ENCODE peak calls at places on chromosomes 12 and 14, in seven cellular contexts. O is cardiac fibroblast, F is adrenal gland, U is fibroblast of pulmonary artery, C is RWPE1, W is right atrium auricular region, Z is glutamatergic neuron. I is an unnamed sample.

GRCh38 chr12:93823616-93824410 is 146.6 kb downstream of the CRADD start:
- DNase-seq in O (no peak), F (no peak), U (no peak), C (no peak), W (no peak), Z (no peak), I (no peak)

GRCh38 chr14:53696217-53696965 is 260.2 kb downstream of the BMP4 start:
- DNase-seq in O (peak), F (no peak), U (no peak), C (peak), W (no peak), Z (no peak), I (no peak)

GRCh38 chr12:6535697-6535946 is 1.3 kb downstream of the GAPDH start:
- DNase-seq in O (no peak), F (no peak), U (no peak), C (no peak), W (no peak), Z (no peak), I (no peak)

GRCh38 chr12:115088328-115088994 is 404.5 kb upstream of the TBX3 start:
- DNase-seq in O (no peak), F (peak), U (no peak), C (no peak), W (no peak), Z (no peak), I (no peak)

GRCh38 chr12:26317942-26318565 is 122.7 kb downstream of the SSPN start:
- DNase-seq in O (peak), F (no peak), U (peak), C (peak), W (no peak), Z (no peak), I (no peak)

GRCh38 chr14:98926151-98926550 is 345.8 kb downstream of the BCL11B start:
- DNase-seq in O (no peak), F (no peak), U (no peak), C (no peak), W (no peak), Z (no peak), I (no peak)

GRCh38 chr12:116123511-116124258 is 153.8 kb downstream of the MED13L start:
- DNase-seq in O (peak), F (no peak), U (peak), C (peak), W (no peak), Z (peak), I (peak)

GRCh38 chr14:106694638-106695393 is 1168.4 kb downstream of the TMEM121 start:
- DNase-seq in O (no peak), F (no peak), U (no peak), C (peak), W (no peak), Z (no peak), I (no peak)

GRCh38 chr12:12582895-12583303 is 20.2 kb upstream of the DUSP16 start:
- DNase-seq in O (peak), F (no peak), U (peak), C (no peak), W (no peak), Z (no peak), I (no peak)

GRCh38 chr12:128844031-128844635 is 9.1 kb upstream of the GLT1D1 start:
- DNase-seq in O (no peak), F (no peak), U (no peak), C (no peak), W (no peak), Z (no peak), I (no peak)

GRCh38 chr14:26845106-26845818 is 247.4 kb upstream of the NOVA1 start:
- DNase-seq in O (no peak), F (no peak), U (no peak), C (no peak), W (no peak), Z (no peak), I (no peak)

GRCh38 chr14:26199599-26200370 is 398.0 kb downstream of the NOVA1 start:
- DNase-seq in O (peak), F (no peak), U (peak), C (no peak), W (no peak), Z (no peak), I (no peak)

GRCh38 chr12:42609605-42610004 is 20.1 kb upstream of the PRICKLE1 start:
- DNase-seq in O (peak), F (no peak), U (no peak), C (no peak), W (no peak), Z (no peak), I (no peak)

GRCh38 chr14:104423715-104424405 is 155.7 kb upstream of the C14orf180 start:
- DNase-seq in O (no peak), F (no peak), U (no peak), C (no peak), W (peak), Z (no peak), I (no peak)

GRCh38 chr14:91159182-91159581 is 45.3 kb downstream of the DGLUCY start:
- DNase-seq in O (no peak), F (no peak), U (no peak), C (no peak), W (no peak), Z (no peak), I (no peak)

GRCh38 chr14:99508896-99509629 is 27.9 kb downstream of the CCNK start:
- DNase-seq in O (no peak), F (no peak), U (no peak), C (peak), W (peak), Z (no peak), I (no peak)

GRCh38 chr12:68233498-68233897 is 7.9 kb upstream of the IL26 start:
- DNase-seq in O (no peak), F (no peak), U (no peak), C (no peak), W (no peak), Z (no peak), I (no peak)

GRCh38 chr12:57156701-57157403 is 9.4 kb upstream of the LRP1-AS start:
- DNase-seq in O (no peak), F (no peak), U (no peak), C (no peak), W (no peak), Z (no peak), I (no peak)

GRCh38 chr12:116037941-116038837 is 239.3 kb downstream of the MED13L start:
- DNase-seq in O (peak), F (no peak), U (peak), C (no peak), W (no peak), Z (no peak), I (no peak)

GRCh38 chr14:89721330-89721729 is 233.2 kb downstream of the EFCAB11 start:
- DNase-seq in O (no peak), F (no peak), U (no peak), C (no peak), W (no peak), Z (no peak), I (no peak)

GRCh38 chr12:112218150-112218549 is 92.8 kb downstream of the TRAFD1 start:
- DNase-seq in O (peak), F (no peak), U (peak), C (no peak), W (no peak), Z (no peak), I (no peak)

GRCh38 chr14:79021756-79022155 is 851.6 kb downstream of the NRXN3 start:
- DNase-seq in O (no peak), F (no peak), U (no peak), C (no peak), W (no peak), Z (no peak), I (no peak)

GRCh38 chr12:132803125-132803524 is 25.5 kb downstream of the GOLGA3 start:
- DNase-seq in O (no peak), F (no peak), U (no peak), C (no peak), W (no peak), Z (no peak), I (no peak)

GRCh38 chr12:123095074-123095694 is 55.7 kb downstream of the PITPNM2 start:
- DNase-seq in O (no peak), F (no peak), U (no peak), C (no peak), W (no peak), Z (no peak), I (no peak)

GRCh38 chr12:71584356-71584755 is 79.3 kb downstream of the ZFC3H1 start:
- DNase-seq in O (no peak), F (no peak), U (no peak), C (no peak), W (no peak), Z (no peak), I (no peak)

GRCh38 chr14:20624495-20625070 is 16.9 kb downstream of the OR6S1 start:
- DNase-seq in O (peak), F (no peak), U (peak), C (no peak), W (peak), Z (peak), I (peak)

GRCh38 chr14:104248203-104249055 is 110.0 kb downstream of the KIF26A start:
- DNase-seq in O (no peak), F (no peak), U (no peak), C (no peak), W (no peak), Z (no peak), I (no peak)

GRCh38 chr14:55121628-55122440 is 7.2 kb upstream of the LGALS3 start:
- DNase-seq in O (no peak), F (no peak), U (no peak), C (no peak), W (no peak), Z (no peak), I (no peak)

GRCh38 chr14:91280129-91280528 is 35.6 kb upstream of the GPR68 start:
- DNase-seq in O (no peak), F (no peak), U (no peak), C (no peak), W (no peak), Z (no peak), I (no peak)

GRCh38 chr12:47818701-47819543 is 781 bp downstream of the HDAC7 start:
- DNase-seq in O (no peak), F (peak), U (peak), C (no peak), W (no peak), Z (peak), I (peak)

GRCh38 chr12:24560867-24561266 is 388.0 kb downstream of the BCAT1 start:
- DNase-seq in O (peak), F (no peak), U (no peak), C (no peak), W (no peak), Z (peak), I (peak)

GRCh38 chr12:126447346-126447745 is 1382.1 kb downstream of the AACS start:
- DNase-seq in O (no peak), F (no peak), U (peak), C (no peak), W (no peak), Z (no peak), I (no peak)

GRCh38 chr14:36217732-36218131 is 41.2 kb upstream of the PTCSC3 start:
- DNase-seq in O (no peak), F (no peak), U (no peak), C (no peak), W (no peak), Z (no peak), I (no peak)

GRCh38 chr12:105887131-105887530 is 251.6 kb downstream of the NUAK1 start:
- DNase-seq in O (no peak), F (no peak), U (no peak), C (no peak), W (no peak), Z (no peak), I (no peak)

GRCh38 chr12:32302218-32302826 is 97.0 kb upstream of the FGD4 start:
- DNase-seq in O (peak), F (no peak), U (peak), C (peak), W (no peak), Z (no peak), I (no peak)
- TF ChIP-seq CTCF in O (peak), F (no peak), U (peak), C (peak), W (no peak), Z (peak), I (no peak)

GRCh38 chr12:108855284-108856169 is 1.9 kb downstream of the SSH1 start:
- DNase-seq in O (no peak), F (no peak), U (peak), C (no peak), W (no peak), Z (no peak), I (no peak)

GRCh38 chr12:108852674-108853073 is 4.7 kb downstream of the SSH1 start:
- DNase-seq in O (peak), F (no peak), U (peak), C (no peak), W (peak), Z (no peak), I (no peak)

GRCh38 chr12:108853426-108853825 is 4.0 kb downstream of the SSH1 start:
- DNase-seq in O (no peak), F (no peak), U (no peak), C (no peak), W (no peak), Z (no peak), I (no peak)

GRCh38 chr12:108854453-108855283 is 2.7 kb downstream of the SSH1 start:
- DNase-seq in O (peak), F (no peak), U (peak), C (peak), W (peak), Z (no peak), I (no peak)

GRCh38 chr12:108854055-108854452 is 3.3 kb downstream of the SSH1 start:
- DNase-seq in O (peak), F (no peak), U (peak), C (peak), W (peak), Z (no peak), I (no peak)
- TF ChIP-seq CTCF in O (peak), F (peak), U (peak), C (no peak), W (no peak), Z (no peak), I (no peak)

DNA sequence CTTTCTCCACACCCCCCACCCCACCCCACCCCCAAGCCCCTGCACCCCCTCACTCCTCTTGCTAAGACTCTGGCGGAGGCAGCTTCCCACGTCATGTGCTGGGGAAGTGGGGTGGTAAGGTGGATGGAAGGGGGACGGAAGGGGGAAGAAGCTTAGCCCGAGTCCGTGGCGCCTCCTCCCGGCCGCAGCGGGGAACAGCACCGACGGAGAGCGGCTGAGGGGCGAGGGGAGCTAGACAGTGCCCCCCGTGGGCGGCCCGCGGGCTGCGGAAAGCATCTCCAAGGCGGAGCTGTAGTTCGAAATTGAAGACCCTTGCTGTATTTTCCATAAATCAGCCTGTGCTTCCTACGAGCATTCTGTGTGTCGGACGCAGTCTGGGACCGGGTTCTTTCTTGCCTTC is 608 bp upstream of the GRIN2B start:
- DNase-seq in O (no peak), F (no peak), U (no peak), C (no peak), W (no peak), Z (peak), I (peak)
- TF ChIP-seq CTCF in O (no peak), F (no peak), U (no peak), C (no peak), W (no peak), Z (peak), I (peak)

DNA sequence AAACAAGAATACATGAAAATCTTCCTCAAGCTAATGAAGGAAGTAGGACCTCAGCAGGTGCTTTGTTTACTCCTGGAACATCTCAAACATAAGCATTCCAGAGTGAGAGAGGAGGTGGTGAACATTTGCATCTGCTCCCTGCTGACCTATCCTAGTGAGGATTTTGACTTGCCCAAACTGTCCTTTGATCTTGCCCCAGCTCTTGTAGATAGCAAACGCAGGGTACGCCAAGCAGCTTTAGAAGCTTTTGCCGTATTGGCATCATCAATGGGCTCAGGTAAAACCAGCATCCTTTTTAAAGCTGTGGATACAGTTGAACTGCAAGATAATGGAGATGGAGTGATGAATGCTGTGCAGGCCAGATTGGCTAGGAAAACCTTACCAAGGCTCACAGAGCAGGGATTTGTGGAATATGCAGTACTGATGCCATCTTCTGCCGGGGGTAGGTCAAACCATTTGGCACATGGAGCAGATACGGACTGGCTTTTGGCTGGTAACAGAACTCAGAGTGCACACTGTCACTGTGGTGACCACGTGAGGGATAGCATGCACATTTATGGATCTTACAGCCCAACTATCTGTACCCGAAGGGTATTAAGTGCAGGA is 1.9 kb downstream of the TOGARAM1 start:
- DNase-seq in O (peak), F (no peak), U (peak), C (peak), W (no peak), Z (no peak), I (no peak)
- TF ChIP-seq CTCF in O (no peak), F (no peak), U (no peak), C (no peak), W (no peak), Z (no peak), I (no peak)

GRCh38 chr12:67222302-67222701 is 46.9 kb upstream of the CAND1 start:
- DNase-seq in O (peak), F (no peak), U (peak), C (peak), W (no peak), Z (no peak), I (no peak)
- TF ChIP-seq CTCF in O (no peak), F (peak), U (peak), C (peak), W (peak), Z (peak), I (peak)

DNA sequence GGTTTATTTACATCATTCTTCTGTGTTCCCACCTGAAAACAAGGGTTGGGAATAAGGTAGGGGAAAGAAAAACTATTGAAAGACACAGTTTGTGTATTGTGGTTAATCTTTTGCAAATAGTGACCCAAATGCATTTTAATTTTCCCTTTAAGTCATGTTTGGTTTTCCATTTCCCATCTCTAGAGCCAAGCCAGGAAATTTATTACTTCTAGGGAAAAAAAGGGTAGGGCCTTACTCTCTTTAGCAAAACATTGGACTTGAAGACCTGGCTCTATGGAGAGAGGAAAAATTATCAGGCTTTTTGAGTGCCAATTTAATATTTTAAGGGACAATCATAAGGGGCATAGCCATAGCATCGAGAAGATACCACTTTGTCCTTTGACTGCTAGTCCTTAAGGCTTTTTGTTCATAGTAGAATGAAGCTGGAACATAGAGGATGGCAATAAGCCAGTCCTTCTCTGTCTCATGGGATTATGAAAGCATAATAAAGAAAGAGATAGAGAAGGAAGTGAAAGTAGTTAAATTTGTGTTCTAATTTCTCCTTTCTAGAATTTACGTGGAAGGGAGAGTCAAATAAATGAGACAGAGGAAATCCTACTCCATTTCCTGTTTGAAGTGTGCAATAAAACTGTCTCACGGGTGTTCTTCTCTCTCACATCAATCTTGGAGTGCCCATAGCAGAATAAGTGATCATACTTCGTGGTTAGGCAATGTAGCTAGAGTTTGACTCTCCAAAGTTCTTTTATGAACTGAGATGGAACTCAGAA is 50.9 kb upstream of the PPFIA2 start:
- DNase-seq in O (peak), F (no peak), U (peak), C (no peak), W (no peak), Z (no peak), I (no peak)
- TF ChIP-seq CTCF in O (no peak), F (no peak), U (no peak), C (no peak), W (no peak), Z (no peak), I (no peak)

GRCh38 chr14:24735984-24736630 is 102.1 kb upstream of the GZMB start:
- DNase-seq in O (no peak), F (no peak), U (no peak), C (no peak), W (no peak), Z (no peak), I (no peak)

GRCh38 chr14:24734917-24735500 is 101.0 kb upstream of the GZMB start:
- DNase-seq in O (peak), F (peak), U (peak), C (no peak), W (no peak), Z (no peak), I (peak)
- TF ChIP-seq CTCF in O (peak), F (peak), U (peak), C (peak), W (peak), Z (peak), I (peak)

DNA sequence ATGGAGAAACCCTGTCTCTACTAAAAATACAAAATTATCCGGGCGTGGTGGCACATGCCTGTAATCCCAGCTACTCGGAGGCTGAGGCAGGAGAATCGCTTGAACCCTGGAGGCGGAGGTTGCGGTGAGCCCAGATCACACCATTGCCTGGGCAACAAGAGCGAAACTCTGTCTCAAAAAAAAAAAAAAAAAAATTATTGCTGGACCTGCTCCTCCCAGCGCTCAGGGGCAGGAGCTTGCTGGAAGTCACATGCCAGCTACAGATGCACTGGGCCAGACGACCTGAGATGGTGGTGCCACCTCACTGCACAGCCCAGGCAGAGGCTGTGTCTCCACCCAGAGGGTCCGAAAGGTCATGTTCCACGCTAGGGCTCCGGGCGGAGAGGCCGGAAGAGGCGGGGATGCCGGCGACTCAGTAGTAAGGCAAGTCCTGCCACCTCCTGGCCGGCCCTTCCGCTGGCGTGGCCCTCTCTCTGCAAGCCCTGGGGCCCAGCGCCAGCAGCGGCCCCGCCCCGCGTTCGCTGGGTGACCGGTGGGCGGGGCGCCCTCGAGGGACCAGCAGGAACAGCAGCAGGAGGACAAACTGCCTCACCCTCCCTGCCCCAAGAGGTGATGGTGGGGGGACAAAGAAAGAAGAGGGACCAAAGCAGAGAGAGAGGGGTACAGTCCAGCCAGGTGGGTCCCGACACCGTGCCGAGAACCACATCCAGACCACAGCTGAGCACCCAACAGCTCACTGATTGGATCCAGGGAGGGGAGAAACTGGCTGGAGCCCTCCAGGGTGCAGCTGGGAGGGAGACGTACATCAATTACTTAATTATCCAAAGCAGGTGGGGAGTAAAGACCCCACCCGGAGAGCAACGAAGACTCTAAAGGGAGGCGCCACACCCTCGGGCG is 3.6 kb upstream of the RHOF start:
- DNase-seq in O (peak), F (peak), U (peak), C (no peak), W (peak), Z (peak), I (peak)
- TF ChIP-seq CTCF in O (peak), F (peak), U (peak), C (peak), W (peak), Z (no peak), I (no peak)

GRCh38 chr12:15405601-15406000 is 83.3 kb downstream of the PTPRO start:
- DNase-seq in O (no peak), F (no peak), U (no peak), C (no peak), W (no peak), Z (no peak), I (no peak)
- TF ChIP-seq CTCF in O (no peak), F (no peak), U (no peak), C (no peak), W (no peak), Z (no peak), I (no peak)